ENCODE peak calls at places on chromosomes 13 and 19, in four cellular contexts. V is hepatocyte, X is fibroblast of lung, B is lung. S is an unnamed sample.

GRCh38 chr19:18194554-18195238 is 1.7 kb downstream of the MPV17L2 start:
- DNase-seq in X (peak; percentile 68), V (no peak), B (no peak), S (no peak)

GRCh38 chr13:60482012-60482411 is 85.0 kb downstream of the TDRD3 start:
- DNase-seq in V (no peak), B (no peak), X (no peak), S (no peak)

GRCh38 chr13:98429977-98430785 is 146.7 kb downstream of the STK24 start:
- DNase-seq in B (no peak), V (no peak), X (peak; percentile 47), S (no peak)

GRCh38 chr19:41969196-41969595 is 10.1 kb upstream of the RABAC1 start:
- DNase-seq in X (no peak), V (no peak), B (no peak), S (no peak)

GRCh38 chr19:2648528-2648937 is 54.0 kb downstream of the GNG7 start:
- DNase-seq in B (peak; percentile 72), X (peak; percentile 64), V (peak; percentile 83), S (peak; percentile 74)

GRCh38 chr13:58884810-58885209 is 1253.3 kb downstream of the PCDH17 start:
- DNase-seq in X (no peak), V (no peak), B (no peak), S (no peak)

GRCh38 chr19:54424660-54425381 is 9.6 kb downstream of the TTYH1 start:
- DNase-seq in B (no peak), X (no peak), V (no peak), S (no peak)

GRCh38 chr13:24541127-24541475 is 28.5 kb upstream of the PARP4 start:
- DNase-seq in V (no peak), B (no peak), X (no peak), S (no peak)

GRCh38 chr19:48926909-48927308 is 6.6 kb upstream of the DHDH start:
- DNase-seq in B (peak; percentile 75), X (peak; percentile 99), V (peak; percentile 54), S (peak; percentile 84)

GRCh38 chr19:1183543-1184172 is 9.6 kb upstream of the SBNO2 start:
- DNase-seq in B (no peak), V (peak; percentile 88), X (peak; percentile 38), S (no peak)

GRCh38 chr19:40348961-40349507 is 539 bp downstream of the PLD3 start:
- DNase-seq in B (no peak), V (peak; percentile 38), X (peak; percentile 60), S (peak; percentile 25)

GRCh38 chr19:27906081-27906480 is 1306.9 kb downstream of the UQCRFS1 start:
- DNase-seq in V (no peak), B (no peak), X (no peak), S (no peak)

GRCh38 chr13:29567411-29567810 is 28.1 kb downstream of the SLC7A1 start:
- DNase-seq in B (no peak), X (no peak), V (no peak), S (no peak)

GRCh38 chr13:41827507-41828213 is 133.2 kb downstream of the VWA8 start:
- DNase-seq in V (peak; percentile 21), B (no peak), X (peak; percentile 94), S (peak; percentile 96)

GRCh38 chr13:111336666-111337065 is 16.2 kb downstream of the TEX29 start:
- DNase-seq in B (no peak), V (peak; percentile 40), X (peak; percentile 49), S (no peak)

GRCh38 chr19:7904074-7905020 is 670 bp downstream of the MAP2K7 start:
- DNase-seq in V (peak; percentile 75), B (peak; percentile 57), X (no peak), S (no peak)

GRCh38 chr19:46841458-46842083 is 9.1 kb downstream of the AP2S1 start:
- DNase-seq in B (no peak), X (peak; percentile 70), V (no peak), S (peak; percentile 64)

GRCh38 chr19:41320568-41320967 is 10.6 kb downstream of the CCDC97 start:
- DNase-seq in X (no peak), B (no peak), V (no peak), S (no peak)

GRCh38 chr19:54428323-54429175 is 13.3 kb downstream of the TTYH1 start:
- DNase-seq in B (no peak), X (no peak), V (no peak), S (no peak)

GRCh38 chr13:37788346-37788745 is 81.2 kb downstream of the TRPC4 start:
- DNase-seq in B (no peak), V (no peak), X (no peak), S (no peak)

GRCh38 chr13:114235697-114236096 is 1.0 kb downstream of the CDC16 start:
- DNase-seq in B (no peak), X (no peak), V (no peak), S (no peak)

GRCh38 chr19:52453324-52454094 is at the start of gene ZNF578:
- DNase-seq in X (peak; percentile 90), B (peak; percentile 75), V (no peak), S (peak; percentile 81)

GRCh38 chr13:48412100-48412556 is 785 bp downstream of the LPAR6 start:
- DNase-seq in B (no peak), X (peak; percentile 36), V (peak; percentile 16), S (no peak)

GRCh38 chr13:48411281-48412099 is 1.4 kb downstream of the LPAR6 start:
- DNase-seq in X (peak; percentile 21), V (peak; percentile 7), B (no peak), S (no peak)

GRCh38 chr13:48415516-48415915 is 2.6 kb upstream of the LPAR6 start:
- DNase-seq in X (no peak), B (no peak), V (no peak), S (no peak)

GRCh38 chr13:48414501-48414900 is 1.6 kb upstream of the LPAR6 start:
- DNase-seq in B (no peak), X (no peak), V (no peak), S (no peak)

GRCh38 chr13:48412881-48413351 is at the start of gene LPAR6:
- DNase-seq in V (peak; percentile 64), B (no peak), X (peak; percentile 81), S (peak; percentile 42)
- H3K27ac ChIP-seq in V (peak within 1 kb of the TSS; percentile 87), B (peak within 1 kb of the TSS; percentile 84), X (peak within 1 kb of the TSS; percentile 67), S (peak within 1 kb of the TSS; percentile 59)

GRCh38 chr19:11018743-11019142 is 57.9 kb downstream of the SMARCA4 start:
- DNase-seq in V (peak; percentile 40), X (no peak), B (peak; percentile 68), S (no peak)

GRCh38 chr19:11018179-11018578 is 57.3 kb downstream of the SMARCA4 start:
- DNase-seq in X (peak; percentile 51), V (peak; percentile 87), B (no peak), S (no peak)

GRCh38 chr19:11019262-11019661 is 58.4 kb downstream of the SMARCA4 start:
- DNase-seq in B (no peak), V (no peak), X (no peak), S (no peak)

GRCh38 chr19:11016591-11016990 is 55.8 kb downstream of the SMARCA4 start:
- DNase-seq in X (no peak), B (no peak), V (no peak), S (no peak)

DNA sequence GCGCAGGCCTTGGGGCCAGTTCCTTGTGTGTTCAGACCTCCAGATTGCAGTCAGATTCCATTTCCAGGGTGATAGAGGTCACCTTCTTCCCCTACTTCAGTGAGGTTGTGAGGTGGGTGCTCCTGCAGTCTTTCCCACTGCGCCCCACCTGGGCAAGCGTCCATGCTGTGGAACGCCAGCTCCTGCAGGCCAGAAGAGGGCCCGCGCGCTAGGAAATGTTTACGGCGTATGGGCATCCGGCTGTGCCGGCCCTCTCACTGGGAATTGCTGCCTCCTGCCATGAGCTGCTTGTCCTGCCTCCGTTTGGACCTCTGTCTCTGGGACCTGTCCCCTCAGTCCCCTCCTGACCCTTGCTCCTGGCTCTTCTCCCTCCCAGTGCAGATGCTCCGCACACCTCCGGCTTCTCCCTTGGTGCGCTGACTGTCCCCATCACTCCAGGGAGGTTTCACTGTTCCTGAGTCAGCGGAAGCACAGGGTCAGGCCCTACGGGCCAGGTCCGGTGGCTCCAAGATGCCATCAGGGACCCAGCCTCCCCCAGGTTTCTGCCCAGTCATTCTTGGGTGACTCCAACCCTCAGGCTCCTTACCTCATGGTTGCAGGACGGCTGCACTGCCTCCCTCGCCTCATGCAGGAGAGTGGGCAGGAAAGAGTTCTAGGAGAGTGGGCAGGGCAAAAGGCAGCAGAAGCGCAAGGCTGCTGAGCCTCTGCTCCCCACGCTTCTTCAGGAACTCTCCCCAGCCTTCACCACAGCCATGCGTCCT is 56.6 kb downstream of the SMARCA4 start:
- DNase-seq in B (no peak), V (no peak), X (no peak), S (no peak)
- H3K36me3 ChIP-seq in B (peaks cover 13% of the 10 kb centered on the region), V (no peaks in the 10 kb centered on the region), X (peaks cover 57% of the 10 kb centered on the region), S (peaks cover 85% of the 10 kb centered on the region)

GRCh38 chr13:86655561-86655960 is 856.3 kb upstream of the SLITRK6 start:
- DNase-seq in V (no peak), X (no peak), B (no peak), S (no peak)

DNA sequence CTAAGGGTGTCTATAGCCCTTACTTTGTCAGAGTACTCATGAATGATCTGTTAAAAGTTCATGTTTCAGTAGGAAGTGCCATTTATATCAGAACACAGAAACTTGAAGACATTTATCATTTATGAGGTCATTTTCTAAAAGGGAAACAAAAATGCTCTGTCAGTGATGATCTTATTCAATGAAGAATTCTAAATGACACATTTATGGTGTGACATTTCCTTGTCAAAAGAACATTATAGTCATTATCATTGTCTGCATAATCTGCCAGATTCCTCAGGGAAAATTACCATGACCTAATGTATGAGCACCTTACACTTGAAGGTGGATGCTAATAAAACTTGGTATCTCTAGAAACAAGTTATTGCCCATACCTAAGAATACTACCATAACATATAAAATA is 853.8 kb upstream of the SLITRK6 start:
- DNase-seq in V (no peak), X (no peak), B (no peak), S (no peak)
- TF ChIP-seq CTCF in V (no peak), X (no peak), B (no peak), S (no peak)

GRCh38 chr19:45641274-45642105 is 2.3 kb upstream of the EML2 start:
- DNase-seq in X (peak; percentile 70), B (peak; percentile 93), V (peak; percentile 91), S (peak; percentile 76)

GRCh38 chr19:45640849-45641273 is 1.7 kb upstream of the EML2 start:
- DNase-seq in V (peak; percentile 31), B (peak; percentile 62), X (no peak), S (no peak)

GRCh38 chr19:45645068-45645630 is 6.0 kb upstream of the EML2 start:
- DNase-seq in X (no peak), V (no peak), B (no peak), S (no peak)

GRCh38 chr19:45643927-45644771 is 5.0 kb upstream of the EML2 start:
- DNase-seq in B (no peak), V (no peak), X (no peak), S (no peak)

DNA sequence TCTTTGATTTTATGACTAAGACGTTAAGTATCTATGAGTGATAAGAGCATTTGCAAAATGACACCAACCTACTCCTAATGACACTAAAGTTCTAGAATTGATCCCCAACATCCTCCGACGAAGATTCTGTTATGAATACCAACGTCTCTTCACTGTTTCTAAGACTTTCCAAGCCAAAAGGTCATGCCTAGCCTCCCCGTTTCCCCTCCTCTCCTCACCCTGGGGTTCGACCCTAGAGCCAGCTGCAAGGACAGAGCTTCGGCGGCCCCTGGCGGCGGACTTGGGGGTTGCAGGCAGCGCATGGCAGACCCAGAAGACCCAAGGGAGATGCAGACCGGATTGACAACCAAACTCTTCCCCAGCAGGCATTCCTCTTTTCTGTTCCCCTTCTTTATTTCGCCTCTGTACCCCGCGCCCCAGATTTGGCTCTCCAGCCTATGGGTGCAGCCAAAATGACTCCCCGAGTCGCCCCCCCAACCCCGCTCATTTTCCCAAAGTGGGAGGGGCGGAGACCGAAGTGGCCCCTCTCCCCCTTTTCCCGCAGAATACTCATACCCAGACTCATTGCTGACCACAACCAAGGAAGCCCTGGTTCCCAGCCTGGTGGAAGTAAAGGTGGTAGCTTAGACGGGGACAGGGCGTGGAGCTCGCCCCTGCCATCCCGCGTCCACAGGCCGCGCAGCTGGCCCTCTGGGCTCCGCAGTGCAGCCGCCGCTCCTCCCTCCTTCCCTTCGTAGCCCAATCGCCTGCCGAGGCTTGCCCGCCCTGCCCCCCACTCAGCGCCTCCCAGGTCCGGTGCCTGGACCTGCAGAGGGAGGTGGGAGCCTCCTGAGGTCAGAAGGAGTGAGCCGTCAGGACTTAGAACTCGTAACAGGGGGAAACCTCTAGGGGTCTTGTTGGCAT is 4.1 kb upstream of the EML2 start:
- DNase-seq in V (peak; percentile 89), X (peak; percentile 63), B (peak; percentile 87), S (peak; percentile 76)
- H3K27ac ChIP-seq in V (no peak overlapping the region), X (no peak overlapping the region), B (no peak overlapping the region), S (no peak overlapping the region)